ENCODE peak calls at places on chromosomes 12 and 14, in six cellular contexts. Z is GM23338, E is suprapubic skin, D is endothelial cell of umbilical vein, F is stomach, W is esophagus muscularis mucosa. R is an unnamed sample.

GRCh38 chr12:81284137-81284536 is 206.3 kb downstream of the ACSS3 start:
- DNase-seq in W (no peak), E (no peak), F (no peak), D (no peak), Z (peak; percentile 28), R (no peak)

GRCh38 chr12:48917857-48918537 is 7.3 kb downstream of the FKBP11 start:
- DNase-seq in E (no peak), W (no peak), Z (no peak), D (no peak), F (no peak), R (no peak)

GRCh38 chr14:99735189-99736135 is 51.4 kb downstream of the CYP46A1 start:
- DNase-seq in F (no peak), Z (no peak), D (no peak), W (no peak), E (peak; percentile 61), R (no peak)

GRCh38 chr12:89370850-89371249 is 18.5 kb upstream of the DUSP6 start:
- DNase-seq in F (no peak), Z (no peak), W (no peak), D (peak; percentile 92), E (no peak), R (no peak)

GRCh38 chr14:51652168-51653095 is 722 bp downstream of the FRMD6 start:
- DNase-seq in E (no peak), W (no peak), Z (peak; percentile 71), F (peak; percentile 38), D (peak; percentile 49), R (no peak)

GRCh38 chr14:71371711-71372396 is 464.6 kb downstream of the PCNX1 start:
- DNase-seq in W (no peak), Z (no peak), F (no peak), D (peak; percentile 80), E (no peak), R (no peak)

GRCh38 chr12:94458882-94459772 is 540 bp downstream of the CEP83 start:
- DNase-seq in F (no peak), D (no peak), W (no peak), Z (peak; percentile 40), E (no peak), R (no peak)

GRCh38 chr12:991350-992278 is 591 bp downstream of the ERC1 start:
- DNase-seq in F (no peak), W (no peak), D (peak; percentile 24), E (peak; percentile 80), Z (peak; percentile 68), R (no peak)

GRCh38 chr12:11763760-11764520 is 114.5 kb downstream of the ETV6 start:
- DNase-seq in F (no peak), E (no peak), Z (no peak), D (no peak), W (no peak), R (no peak)

GRCh38 chr12:109098142-109098652 is 800 bp downstream of the UNG start:
- DNase-seq in E (no peak), F (peak; percentile 65), D (no peak), W (no peak), Z (no peak), R (no peak)

GRCh38 chr12:123075591-123076171 is 75.2 kb downstream of the PITPNM2 start:
- DNase-seq in F (peak; percentile 46), D (no peak), W (no peak), E (no peak), Z (peak; percentile 82), R (no peak)

GRCh38 chr14:80930836-80931389 is 10.6 kb downstream of the CEP128 start:
- DNase-seq in W (no peak), F (no peak), D (no peak), Z (no peak), E (no peak), R (no peak)

GRCh38 chr12:108849653-108850052 is 7.7 kb downstream of the SSH1 start:
- DNase-seq in Z (peak; percentile 52), W (no peak), D (no peak), E (peak; percentile 34), F (no peak), R (no peak)

GRCh38 chr14:96940009-96940408 is 142.8 kb downstream of the VRK1 start:
- DNase-seq in W (no peak), E (no peak), Z (peak; percentile 27), F (no peak), D (no peak), R (no peak)

GRCh38 chr12:131196220-131196619 is 242.5 kb downstream of the ADGRD1 start:
- DNase-seq in D (no peak), Z (no peak), F (no peak), E (no peak), W (peak; percentile 77), R (no peak)

GRCh38 chr14:91744068-91744480 is 12.2 kb upstream of the CATSPERB start:
- DNase-seq in D (peak; percentile 37), Z (no peak), F (peak; percentile 60), W (no peak), E (no peak), R (no peak)

GRCh38 chr14:97730706-97731105 is 933.5 kb downstream of the VRK1 start:
- DNase-seq in Z (no peak), D (no peak), W (no peak), E (no peak), F (no peak), R (no peak)

GRCh38 chr12:92505373-92506340 is 197.1 kb upstream of the PLEKHG7 start:
- DNase-seq in W (no peak), E (no peak), F (peak; percentile 60), D (peak; percentile 70), Z (no peak), R (no peak)

GRCh38 chr14:20782280-20782890 is 1.3 kb downstream of the RNASE6 start:
- DNase-seq in W (no peak), E (no peak), F (no peak), D (peak; percentile 56), Z (peak; percentile 40), R (no peak)

GRCh38 chr12:122855071-122855829 is 20.0 kb downstream of the HIP1R start:
- DNase-seq in F (no peak), D (no peak), Z (no peak), W (no peak), E (no peak), R (no peak)

GRCh38 chr12:69935651-69936100 is 110.6 kb downstream of the MYRFL start:
- DNase-seq in F (no peak), Z (no peak), D (no peak), W (no peak), E (no peak), R (no peak)

GRCh38 chr12:27385756-27386155 is 53.1 kb downstream of the BMAL2 start:
- DNase-seq in F (no peak), E (no peak), Z (no peak), D (no peak), W (no peak), R (no peak)

GRCh38 chr12:132375747-132376463 is 46.5 kb upstream of the GALNT9 start:
- DNase-seq in Z (no peak), W (no peak), F (no peak), E (no peak), D (no peak), R (no peak)

GRCh38 chr14:24427537-24428508 is 1.6 kb downstream of the CBLN3 start:
- DNase-seq in Z (no peak), F (no peak), E (no peak), W (peak; percentile 55), D (no peak), R (no peak)

GRCh38 chr14:21168055-21168454 is 12.2 kb upstream of the OR5AU1 start:
- DNase-seq in D (no peak), Z (no peak), W (no peak), F (no peak), E (no peak), R (no peak)

GRCh38 chr12:10717410-10717809 is 5.7 kb downstream of the YBX3 start:
- DNase-seq in W (no peak), Z (peak; percentile 12), F (no peak), D (peak; percentile 88), E (no peak), R (no peak)

GRCh38 chr14:81516941-81517797 is 16.5 kb downstream of the SEL1L start:
- DNase-seq in D (peak; percentile 35), W (no peak), Z (peak; percentile 62), E (no peak), F (no peak), R (no peak)

GRCh38 chr12:85279449-85280137 is 427 bp upstream of the ALX1 start:
- DNase-seq in F (no peak), Z (peak; percentile 50), W (no peak), E (peak; percentile 79), D (peak; percentile 57), R (no peak)

GRCh38 chr12:29171421-29172258 is 22.6 kb downstream of the FAR2 start:
- DNase-seq in E (no peak), F (no peak), Z (no peak), D (no peak), W (no peak), R (no peak)

GRCh38 chr12:29176951-29177350 is 27.9 kb downstream of the FAR2 start:
- DNase-seq in Z (no peak), D (no peak), F (no peak), W (no peak), E (no peak), R (peak; percentile 79)
- TF ChIP-seq POLR2AphosphoS5 in Z (no peak), D (no peak), F (no peak), W (no peak), E (no peak), R (peak; percentile 33)

DNA sequence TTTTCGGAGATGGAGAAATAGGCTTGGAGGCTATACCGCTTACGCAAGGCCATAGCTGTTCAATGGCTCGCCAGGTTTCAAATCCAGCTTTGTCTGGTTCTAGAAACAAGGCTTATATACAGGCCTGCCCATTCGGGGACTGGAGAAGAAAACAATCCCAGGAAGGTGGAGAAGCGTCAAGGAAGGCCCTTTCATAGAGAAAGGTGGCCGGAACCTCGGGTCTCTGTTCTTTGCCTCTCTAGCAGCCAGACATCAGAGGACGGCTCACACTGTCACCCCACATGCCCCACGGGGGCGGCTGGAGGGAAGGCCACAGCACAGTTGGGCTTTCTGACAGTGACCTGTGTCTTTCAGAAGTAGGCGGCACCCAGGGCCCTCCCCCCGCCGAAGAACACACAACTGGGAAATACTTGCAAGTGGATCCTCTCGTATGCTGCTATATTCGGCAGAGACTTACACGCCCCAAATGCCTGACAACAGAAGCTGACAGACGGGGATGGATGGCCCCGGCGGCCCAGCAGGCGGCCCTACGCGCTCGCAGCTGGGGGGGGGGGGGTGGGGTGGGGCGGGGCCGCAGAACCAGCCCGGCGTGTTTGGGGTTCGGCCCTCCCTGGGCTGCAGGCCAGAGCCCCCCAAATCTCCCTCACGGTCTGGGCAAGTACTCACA is 4.5 kb upstream of the SETD1B start:
- DNase-seq in E (no peak), F (peak; percentile 61), W (peak; percentile 94), D (peak; percentile 51), Z (peak; percentile 61), R (no peak)
- TF ChIP-seq POLR2AphosphoS5 in E (no peak), F (no peak), W (no peak), D (no peak), Z (no peak), R (no peak)

DNA sequence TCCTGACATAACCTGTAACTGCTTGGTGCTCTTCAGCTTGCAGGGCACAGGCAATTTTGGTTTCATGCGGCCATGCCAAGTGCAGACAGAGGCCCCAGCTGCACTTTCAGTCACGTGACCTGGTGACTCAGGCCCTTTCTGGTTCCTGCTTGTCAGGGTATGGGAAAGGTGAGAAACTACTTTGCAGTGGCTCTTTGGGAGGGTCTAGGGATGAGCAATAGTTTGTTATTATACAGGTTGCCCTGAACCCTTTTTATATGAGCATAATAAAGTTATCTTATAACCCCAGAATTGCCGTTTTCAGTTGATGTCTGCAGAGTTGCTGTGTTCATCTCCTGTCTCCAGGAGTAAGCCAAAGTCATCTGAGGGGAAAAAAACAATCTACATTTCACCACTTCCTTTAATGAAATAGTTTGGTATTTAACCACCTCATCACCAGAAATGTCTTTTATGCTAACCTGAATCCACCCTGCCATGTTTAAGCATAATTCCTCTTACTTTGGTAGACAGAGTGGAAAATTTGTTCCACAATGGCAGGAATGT is 30.9 kb upstream of the EMP1 start:
- DNase-seq in W (no peak), F (peak; percentile 74), E (peak; percentile 85), Z (no peak), D (peak; percentile 85), R (no peak)
- TF ChIP-seq POLR2AphosphoS5 in W (no peak), F (no peak), E (peak; percentile 79), Z (no peak), D (peak; percentile 20), R (no peak)

GRCh38 chr12:6211421-6211869 is 11.2 kb downstream of the CD9 start:
- DNase-seq in D (no peak), E (no peak), Z (no peak), F (no peak), W (no peak), R (no peak)
- TF ChIP-seq POLR2AphosphoS5 in D (no peak), E (no peak), Z (no peak), F (no peak), W (peak; percentile 7), R (no peak)